ENCODE peak calls at places on chromosomes 11 and 22, in seven cellular contexts. Q is A549, R is foreskin keratinocyte, L is body of pancreas, N is astrocyte, J is cardiac muscle cell, D is coronary artery. C is an unnamed sample.

GRCh38 chr22:36764060-36764459 is 11.9 kb downstream of the IFT27 start:
- DNase-seq in Q (no peak), R (peak), L (no peak), N (no peak), J (no peak), D (peak), C (no peak)

GRCh38 chr11:10307411-10308207 is 2.7 kb downstream of the ADM start:
- DNase-seq in Q (peak), R (peak), L (peak), N (peak), J (peak), D (peak), C (peak)

GRCh38 chr11:125773516-125773915 is 5.1 kb downstream of the PATE2 start:
- DNase-seq in Q (no peak), R (no peak), L (no peak), N (peak), J (peak), D (no peak), C (no peak)

GRCh38 chr11:31902706-31903105 is 91.6 kb upstream of the PAX6 start:
- DNase-seq in Q (no peak), R (no peak), L (no peak), N (no peak), J (no peak), D (no peak), C (no peak)

GRCh38 chr11:124823512-124824376 is 23.5 kb upstream of the MSANTD2 start:
- DNase-seq in Q (no peak), R (no peak), L (no peak), N (no peak), J (no peak), D (no peak), C (no peak)

GRCh38 chr11:19800714-19801519 is 88.3 kb downstream of the NAV2 start:
- DNase-seq in Q (no peak), R (no peak), L (no peak), N (no peak), J (no peak), D (no peak), C (no peak)

GRCh38 chr11:14314127-14314526 is 44.9 kb downstream of the RRAS2 start:
- DNase-seq in Q (no peak), R (no peak), L (no peak), N (no peak), J (no peak), D (no peak), C (no peak)

GRCh38 chr22:19875061-19875530 is 20.4 kb upstream of the GNB1L start:
- DNase-seq in Q (no peak), R (no peak), L (peak), N (no peak), J (no peak), D (peak), C (no peak)

GRCh38 chr11:71244116-71244815 is 8.1 kb downstream of the SHANK2 start:
- DNase-seq in Q (no peak), R (no peak), L (no peak), N (no peak), J (peak), D (no peak), C (no peak)

GRCh38 chr22:44273175-44273574 is 39.6 kb downstream of the SHISAL1 start:
- DNase-seq in Q (no peak), R (no peak), L (no peak), N (no peak), J (no peak), D (no peak), C (no peak)

GRCh38 chr11:64120951-64121569 is 44.9 kb downstream of the MACROD1 start:
- DNase-seq in Q (peak), R (peak), L (no peak), N (peak), J (peak), D (no peak), C (no peak)

GRCh38 chr22:17870408-17870807 is 96.1 kb upstream of the BID start:
- DNase-seq in Q (no peak), R (no peak), L (no peak), N (no peak), J (no peak), D (no peak), C (no peak)

GRCh38 chr11:89633125-89633695 is 76.9 kb upstream of the TRIM77 start:
- DNase-seq in Q (no peak), R (no peak), L (no peak), N (no peak), J (no peak), D (no peak), C (no peak)

GRCh38 chr11:35139883-35140282 is 912 bp downstream of the CD44 start:
- DNase-seq in Q (no peak), R (no peak), L (peak), N (no peak), J (no peak), D (no peak), C (no peak)

GRCh38 chr11:121575963-121576290 is 123.2 kb upstream of the SORL1-AS1 start:
- DNase-seq in Q (no peak), R (no peak), L (no peak), N (no peak), J (no peak), D (no peak), C (peak)

GRCh38 chr22:36026741-36027140 is 1.9 kb downstream of the RBFOX2 start:
- DNase-seq in Q (no peak), R (no peak), L (no peak), N (peak), J (peak), D (no peak), C (no peak)

GRCh38 chr11:46039990-46040389 is 81.3 kb downstream of the PHF21A start:
- DNase-seq in Q (no peak), R (no peak), L (no peak), N (peak), J (peak), D (no peak), C (no peak)

GRCh38 chr22:36194971-36195370 is 6.6 kb downstream of the APOL4 start:
- DNase-seq in Q (peak), R (peak), L (peak), N (peak), J (peak), D (peak), C (peak)

GRCh38 chr22:46067159-46068111 is 82.9 kb upstream of the PPARA start:
- DNase-seq in Q (no peak), R (no peak), L (peak), N (no peak), J (no peak), D (peak), C (no peak)

GRCh38 chr22:43706558-43707328 is 105.4 kb downstream of the EFCAB6 start:
- DNase-seq in Q (no peak), R (no peak), L (no peak), N (no peak), J (no peak), D (no peak), C (no peak)

GRCh38 chr22:31575190-31575589 is 78.9 kb downstream of the SFI1 start:
- DNase-seq in Q (no peak), R (no peak), L (no peak), N (no peak), J (no peak), D (no peak), C (no peak)

GRCh38 chr11:46393231-46393616 is 1.6 kb upstream of the CHRM4 start:
- DNase-seq in Q (no peak), R (no peak), L (no peak), N (no peak), J (no peak), D (no peak), C (no peak)

GRCh38 chr11:115439385-115439784 is 64.8 kb downstream of the CADM1 start:
- DNase-seq in Q (no peak), R (peak), L (no peak), N (peak), J (no peak), D (no peak), C (no peak)

GRCh38 chr11:122264121-122264520 is 148.1 kb upstream of the BLID start:
- DNase-seq in Q (no peak), R (no peak), L (no peak), N (no peak), J (no peak), D (no peak), C (no peak)

GRCh38 chr22:31586137-31586920 is 75.7 kb downstream of the PISD start:
- DNase-seq in Q (no peak), R (no peak), L (no peak), N (peak), J (peak), D (no peak), C (no peak)

GRCh38 chr11:66708701-66709100 is 20.3 kb downstream of the SPTBN2 start:
- DNase-seq in Q (no peak), R (no peak), L (no peak), N (no peak), J (no peak), D (no peak), C (no peak)

GRCh38 chr11:101867951-101868350 is 46.9 kb upstream of the CEP126 start:
- DNase-seq in Q (peak), R (no peak), L (no peak), N (peak), J (peak), D (no peak), C (no peak)

GRCh38 chr11:73295259-73295995 is 12.6 kb upstream of the ARHGEF17 start:
- DNase-seq in Q (peak), R (peak), L (peak), N (peak), J (peak), D (no peak), C (no peak)

GRCh38 chr11:130145975-130146776 is 13.4 kb upstream of the ST14 start:
- DNase-seq in Q (peak), R (peak), L (peak), N (no peak), J (no peak), D (peak), C (no peak)

GRCh38 chr11:130148927-130149326 is 10.7 kb upstream of the ST14 start:
- DNase-seq in Q (no peak), R (no peak), L (no peak), N (no peak), J (no peak), D (peak), C (no peak)

GRCh38 chr11:130145328-130145812 is 14.2 kb upstream of the ST14 start:
- DNase-seq in Q (no peak), R (no peak), L (no peak), N (no peak), J (no peak), D (no peak), C (no peak)

GRCh38 chr11:130144721-130145327 is 14.8 kb upstream of the ST14 start:
- DNase-seq in Q (no peak), R (no peak), L (no peak), N (no peak), J (no peak), D (peak), C (no peak)

DNA sequence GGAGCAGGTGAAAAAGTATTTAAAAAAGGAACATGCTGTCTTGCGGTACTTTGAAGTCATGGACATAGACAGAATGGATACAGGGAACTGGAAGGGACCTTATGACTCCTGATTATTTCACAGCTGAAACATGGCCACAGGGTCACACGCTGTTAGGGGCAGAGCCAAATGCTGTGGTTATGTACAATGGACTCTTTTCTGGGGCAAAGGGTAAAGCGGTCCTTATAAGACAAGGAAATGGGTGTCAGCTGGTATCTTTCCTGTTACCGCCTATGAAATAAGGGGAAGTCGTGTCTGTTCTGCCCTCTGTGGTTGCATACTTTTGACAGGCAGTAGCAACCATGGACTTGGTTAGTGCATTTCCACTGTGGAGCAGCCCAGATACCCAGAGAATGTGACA is 12.8 kb upstream of the ST14 start:
- DNase-seq in Q (no peak), R (no peak), L (peak), N (no peak), J (peak), D (peak), C (no peak)
- H3K27ac ChIP-seq in Q (no peak), R (peak), L (peak), N (no peak), J (no peak), D (peak), C (peak)

GRCh38 chr11:65210361-65210731 is 28.6 kb downstream of the CAPN1 start:
- DNase-seq in Q (no peak), R (no peak), L (no peak), N (no peak), J (no peak), D (no peak), C (no peak)

GRCh38 chr11:65213322-65214211 is 31.8 kb downstream of the CAPN1 start:
- DNase-seq in Q (no peak), R (peak), L (no peak), N (no peak), J (no peak), D (no peak), C (no peak)

GRCh38 chr11:65210748-65211147 is 29.0 kb downstream of the CAPN1 start:
- DNase-seq in Q (no peak), R (no peak), L (no peak), N (no peak), J (no peak), D (no peak), C (no peak)

GRCh38 chr11:65211293-65212105 is 29.8 kb downstream of the CAPN1 start:
- DNase-seq in Q (no peak), R (no peak), L (no peak), N (no peak), J (no peak), D (no peak), C (no peak)

DNA sequence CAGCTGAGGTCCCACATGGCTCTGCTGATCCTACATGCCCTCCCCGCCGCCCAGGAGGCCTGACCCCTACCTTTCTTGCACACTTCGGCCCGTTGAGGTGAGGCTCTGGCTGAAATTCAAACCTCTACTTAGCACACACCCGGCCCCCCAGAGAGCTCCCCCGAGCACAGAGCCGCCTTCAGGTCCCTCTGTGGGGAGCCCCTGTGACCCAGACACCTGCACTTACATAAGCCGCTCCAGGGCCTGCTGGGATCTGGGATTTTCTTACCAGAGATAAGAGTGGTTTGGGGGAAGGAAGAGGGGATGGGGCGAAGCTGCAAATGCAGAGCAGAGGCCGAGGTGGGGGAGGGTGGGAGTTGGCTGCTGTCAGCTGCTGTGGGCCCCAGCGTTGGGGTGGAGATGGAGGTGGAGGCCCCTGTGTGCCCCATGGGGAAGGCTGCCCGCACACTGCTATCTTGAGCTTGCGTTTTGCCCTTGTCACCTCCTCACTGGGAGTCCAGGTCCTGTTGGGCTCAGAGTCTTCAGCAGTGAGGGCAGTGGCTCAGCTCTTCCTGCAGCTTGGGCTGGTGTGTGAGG is 30.6 kb downstream of the CAPN1 start:
- DNase-seq in Q (no peak), R (no peak), L (no peak), N (no peak), J (no peak), D (no peak), C (no peak)
- H3K27ac ChIP-seq in Q (no peak), R (no peak), L (no peak), N (no peak), J (peak), D (no peak), C (no peak)

GRCh38 chr22:50343541-50343935 is 411 bp downstream of the PPP6R2 start:
- DNase-seq in Q (no peak), R (no peak), L (no peak), N (no peak), J (no peak), D (no peak), C (no peak)

GRCh38 chr22:50342651-50343540 is at the start of gene PPP6R2:
- DNase-seq in Q (peak), R (peak), L (peak), N (no peak), J (peak), D (peak), C (no peak)

GRCh38 chr22:50338860-50339462 is 4.2 kb upstream of the PPP6R2 start:
- DNase-seq in Q (no peak), R (no peak), L (no peak), N (peak), J (no peak), D (no peak), C (no peak)

GRCh38 chr22:50340157-50340879 is 2.8 kb upstream of the PPP6R2 start:
- DNase-seq in Q (peak), R (no peak), L (no peak), N (peak), J (peak), D (no peak), C (no peak)

GRCh38 chr22:50341977-50342650 is 1.0 kb upstream of the PPP6R2 start:
- DNase-seq in Q (peak), R (peak), L (peak), N (peak), J (peak), D (peak), C (no peak)
- H3K27ac ChIP-seq in Q (peak), R (no peak), L (peak), N (peak), J (peak), D (peak), C (peak)

GRCh38 chr11:12161603-12162350 is 51.4 kb downstream of the MICAL2 start:
- DNase-seq in Q (no peak), R (no peak), L (no peak), N (no peak), J (no peak), D (peak), C (no peak)
- H3K27ac ChIP-seq in Q (no peak), R (no peak), L (no peak), N (peak), J (peak), D (peak), C (no peak)

GRCh38 chr11:48029686-48030279 is 49.4 kb downstream of the PTPRJ start:
- DNase-seq in Q (no peak), R (no peak), L (no peak), N (no peak), J (no peak), D (no peak), C (no peak)
- H3K27ac ChIP-seq in Q (peak), R (no peak), L (no peak), N (no peak), J (no peak), D (no peak), C (peak)

GRCh38 chr22:39117585-39118191 is 20.6 kb downstream of the APOBEC3H start:
- DNase-seq in Q (peak), R (peak), L (peak), N (no peak), J (peak), D (no peak), C (no peak)
- H3K27ac ChIP-seq in Q (no peak), R (no peak), L (no peak), N (no peak), J (no peak), D (no peak), C (no peak)

DNA sequence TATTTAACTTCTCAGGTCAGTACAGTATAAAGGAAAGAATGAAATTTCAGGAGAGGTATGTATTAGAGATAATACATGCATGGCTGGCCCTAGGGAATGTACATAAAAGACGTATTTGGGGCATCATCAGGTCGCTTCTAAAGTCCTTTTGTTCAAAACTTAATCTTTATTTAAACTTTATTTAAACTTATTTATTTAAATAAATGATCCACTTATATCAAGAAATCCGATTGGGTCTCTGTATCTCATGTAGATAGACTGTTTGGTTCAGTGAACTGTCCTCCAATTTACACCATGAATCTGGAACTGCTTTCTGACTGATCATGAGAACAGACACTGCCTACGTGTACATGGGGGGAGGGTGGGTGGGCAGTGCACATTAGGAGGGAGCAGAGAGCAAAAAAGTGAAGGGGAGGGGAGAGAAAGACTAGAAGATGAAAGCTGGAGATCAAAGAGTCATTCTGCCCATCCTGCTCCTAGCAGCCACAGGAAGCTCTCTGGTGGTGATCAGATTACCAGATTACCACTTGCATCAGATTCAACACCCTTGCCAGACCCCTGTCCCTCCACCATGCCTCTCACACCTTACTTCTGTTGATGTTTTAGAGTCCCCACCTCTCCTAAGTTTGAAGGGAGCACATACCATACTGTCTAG is 92.1 kb upstream of the MTMR2 start:
- DNase-seq in Q (no peak), R (no peak), L (no peak), N (no peak), J (no peak), D (no peak), C (no peak)
- H3K27ac ChIP-seq in Q (no peak), R (no peak), L (no peak), N (no peak), J (no peak), D (no peak), C (no peak)

GRCh38 chr11:76209671-76209955 is 3.3 kb upstream of the WNT11 start:
- DNase-seq in Q (no peak), R (no peak), L (no peak), N (no peak), J (no peak), D (no peak), C (no peak)
- H3K27ac ChIP-seq in Q (peak), R (no peak), L (peak), N (no peak), J (no peak), D (peak), C (peak)

GRCh38 chr11:120089036-120090001 is 48.6 kb downstream of the TRIM29 start:
- DNase-seq in Q (no peak), R (no peak), L (no peak), N (no peak), J (no peak), D (no peak), C (no peak)
- H3K27ac ChIP-seq in Q (no peak), R (no peak), L (peak), N (no peak), J (no peak), D (no peak), C (no peak)

C was measured in vagina.